ENCODE peak calls at places on chromosomes 5 and 9, in ten cellular contexts. One of them, this sample, is unnamed.

GRCh38 chr9:36928670-36929349 is 105.3 kb downstream of the PAX5 start:
- DNase-seq in memory B cell: no peak
- DNase-seq in left cardiac atrium: no peak
- DNase-seq in GM06990: no peak
- DNase-seq in NCI-H1417: no peak
- DNase-seq in iPS-NIHi11: no peak
- DNase-seq in right cardiac atrium: no peak
- DNase-seq in GM12878: peak
- DNase-seq in lower lobe of right lung: no peak
- DNase-seq in substantia nigra: no peak
- DNase-seq in this sample: no peak

GRCh38 chr9:137453643-137454081 is 5.5 kb downstream of the NSMF start:
- DNase-seq in left cardiac atrium: peak
- DNase-seq in lower lobe of right lung: peak
- DNase-seq in iPS-NIHi11: peak
- DNase-seq in GM12878: no peak
- DNase-seq in GM06990: peak
- DNase-seq in right cardiac atrium: peak
- DNase-seq in NCI-H1417: peak
- DNase-seq in memory B cell: peak
- DNase-seq in substantia nigra: no peak
- DNase-seq in this sample: peak

GRCh38 chr5:169577966-169578365 is 5.6 kb upstream of the SPDL1 start:
- DNase-seq in GM12878: no peak
- DNase-seq in right cardiac atrium: no peak
- DNase-seq in iPS-NIHi11: peak
- DNase-seq in lower lobe of right lung: no peak
- DNase-seq in NCI-H1417: peak
- DNase-seq in memory B cell: no peak
- DNase-seq in substantia nigra: no peak
- DNase-seq in left cardiac atrium: no peak
- DNase-seq in GM06990: no peak
- DNase-seq in this sample: no peak

GRCh38 chr9:17571825-17572224 is 7.0 kb upstream of the SH3GL2 start:
- DNase-seq in right cardiac atrium: no peak
- DNase-seq in left cardiac atrium: no peak
- DNase-seq in memory B cell: no peak
- DNase-seq in lower lobe of right lung: no peak
- DNase-seq in GM06990: no peak
- DNase-seq in NCI-H1417: no peak
- DNase-seq in GM12878: no peak
- DNase-seq in iPS-NIHi11: peak
- DNase-seq in substantia nigra: no peak
- DNase-seq in this sample: no peak

GRCh38 chr5:97750576-97750975 is 567.5 kb upstream of the RIOK2 start:
- DNase-seq in left cardiac atrium: no peak
- DNase-seq in NCI-H1417: no peak
- DNase-seq in GM06990: no peak
- DNase-seq in memory B cell: no peak
- DNase-seq in lower lobe of right lung: no peak
- DNase-seq in iPS-NIHi11: no peak
- DNase-seq in right cardiac atrium: no peak
- DNase-seq in substantia nigra: no peak
- DNase-seq in GM12878: no peak
- DNase-seq in this sample: no peak

GRCh38 chr9:98075332-98075805 is 18.8 kb downstream of the NANS start:
- DNase-seq in left cardiac atrium: no peak
- DNase-seq in NCI-H1417: no peak
- DNase-seq in GM12878: no peak
- DNase-seq in right cardiac atrium: no peak
- DNase-seq in substantia nigra: no peak
- DNase-seq in lower lobe of right lung: no peak
- DNase-seq in memory B cell: no peak
- DNase-seq in iPS-NIHi11: no peak
- DNase-seq in GM06990: no peak
- DNase-seq in this sample: no peak

GRCh38 chr5:112279082-112279481 is 140.0 kb downstream of the EPB41L4A start:
- DNase-seq in right cardiac atrium: no peak
- DNase-seq in lower lobe of right lung: no peak
- DNase-seq in substantia nigra: no peak
- DNase-seq in NCI-H1417: no peak
- DNase-seq in left cardiac atrium: no peak
- DNase-seq in GM06990: no peak
- DNase-seq in memory B cell: no peak
- DNase-seq in GM12878: no peak
- DNase-seq in iPS-NIHi11: no peak
- DNase-seq in this sample: no peak

GRCh38 chr5:157564149-157564711 is 11.3 kb downstream of the ADAM19 start:
- DNase-seq in iPS-NIHi11: no peak
- DNase-seq in right cardiac atrium: peak
- DNase-seq in lower lobe of right lung: no peak
- DNase-seq in GM06990: no peak
- DNase-seq in GM12878: no peak
- DNase-seq in substantia nigra: no peak
- DNase-seq in NCI-H1417: no peak
- DNase-seq in left cardiac atrium: peak
- DNase-seq in memory B cell: no peak
- DNase-seq in this sample: no peak

GRCh38 chr9:75359638-75360037 is 271.3 kb downstream of the OSTF1 start:
- DNase-seq in lower lobe of right lung: no peak
- DNase-seq in memory B cell: no peak
- DNase-seq in NCI-H1417: no peak
- DNase-seq in iPS-NIHi11: no peak
- DNase-seq in right cardiac atrium: no peak
- DNase-seq in GM12878: no peak
- DNase-seq in left cardiac atrium: no peak
- DNase-seq in GM06990: no peak
- DNase-seq in substantia nigra: no peak
- DNase-seq in this sample: no peak

GRCh38 chr9:27054125-27054524 is 48.7 kb upstream of the LRRC19 start:
- DNase-seq in substantia nigra: no peak
- DNase-seq in iPS-NIHi11: no peak
- DNase-seq in GM12878: no peak
- DNase-seq in GM06990: no peak
- DNase-seq in right cardiac atrium: no peak
- DNase-seq in NCI-H1417: no peak
- DNase-seq in left cardiac atrium: no peak
- DNase-seq in lower lobe of right lung: no peak
- DNase-seq in memory B cell: no peak
- DNase-seq in this sample: no peak

GRCh38 chr5:109224276-109224675 is 185.5 kb downstream of the PJA2 start:
- DNase-seq in right cardiac atrium: no peak
- DNase-seq in GM06990: no peak
- DNase-seq in memory B cell: no peak
- DNase-seq in GM12878: no peak
- DNase-seq in NCI-H1417: no peak
- DNase-seq in left cardiac atrium: no peak
- DNase-seq in iPS-NIHi11: no peak
- DNase-seq in substantia nigra: no peak
- DNase-seq in lower lobe of right lung: no peak
- DNase-seq in this sample: no peak

GRCh38 chr5:144026286-144026685 is 144.2 kb downstream of the YIPF5 start:
- DNase-seq in iPS-NIHi11: no peak
- DNase-seq in GM12878: no peak
- DNase-seq in right cardiac atrium: no peak
- DNase-seq in NCI-H1417: no peak
- DNase-seq in memory B cell: no peak
- DNase-seq in lower lobe of right lung: no peak
- DNase-seq in substantia nigra: no peak
- DNase-seq in left cardiac atrium: no peak
- DNase-seq in GM06990: no peak
- DNase-seq in this sample: no peak

GRCh38 chr9:13805566-13805965 is 508.4 kb downstream of the NFIB start:
- DNase-seq in memory B cell: no peak
- DNase-seq in NCI-H1417: no peak
- DNase-seq in substantia nigra: no peak
- DNase-seq in GM12878: no peak
- DNase-seq in iPS-NIHi11: no peak
- DNase-seq in GM06990: no peak
- DNase-seq in left cardiac atrium: no peak
- DNase-seq in lower lobe of right lung: no peak
- DNase-seq in right cardiac atrium: no peak
- DNase-seq in this sample: no peak

This sample was measured in mucosa of descending colon.